ENCODE peak calls at places on chromosome 7, in nine cellular contexts. P is T-cell, T is 8988T, F is caudate nucleus, X is iPS-NIHi11, B is Caco-2, E is frontal cortex, O is fibroblast of villous mesenchyme, V is Ammon's horn. H is an unnamed sample.

GRCh38 chr7:27917774-27918314 is 177.9 kb downstream of the TAX1BP1 start:
- DNase-seq in T (no peak), F (no peak), V (no peak), B (no peak), E (no peak), X (no peak), O (peak), P (no peak), H (peak)

GRCh38 chr7:25949672-25950487 is 202.1 kb upstream of the NFE2L3 start:
- DNase-seq in T (no peak), E (no peak), O (no peak), P (no peak), B (peak), F (no peak), V (no peak), X (peak), H (no peak)

GRCh38 chr7:98133621-98134266 is 27.1 kb downstream of the LMTK2 start:
- DNase-seq in O (peak), P (no peak), B (no peak), F (no peak), T (no peak), E (no peak), X (no peak), V (no peak), H (peak)

GRCh38 chr7:32481921-32482320 is 8.3 kb downstream of the LSM5 start:
- DNase-seq in T (no peak), X (no peak), V (no peak), B (no peak), O (no peak), E (no peak), P (no peak), F (no peak), H (no peak)

GRCh38 chr7:82275342-82275741 is 168.2 kb downstream of the CACNA2D1 start:
- DNase-seq in F (no peak), B (no peak), E (no peak), T (no peak), O (no peak), X (no peak), V (no peak), P (no peak), H (no peak)

GRCh38 chr7:27605689-27606269 is 56.9 kb downstream of the HIBADH start:
- DNase-seq in T (no peak), F (no peak), O (peak), X (no peak), B (no peak), P (no peak), V (no peak), E (no peak), H (peak)

GRCh38 chr7:91894781-91895480 is 14.4 kb upstream of the MTERF1 start:
- DNase-seq in B (no peak), V (no peak), F (no peak), X (no peak), P (no peak), E (no peak), O (peak), T (no peak), H (peak)

GRCh38 chr7:1512781-1513656 is 8.8 kb upstream of the INTS1 start:
- DNase-seq in B (peak), E (peak), O (peak), F (no peak), V (peak), P (peak), X (no peak), T (peak), H (peak)

GRCh38 chr7:127895814-127896280 is 135.4 kb downstream of the LRRC4 start:
- DNase-seq in E (no peak), O (no peak), T (no peak), P (no peak), B (no peak), F (no peak), X (no peak), V (no peak), H (no peak)

GRCh38 chr7:69664433-69664832 is 66.2 kb downstream of the AUTS2 start:
- DNase-seq in V (no peak), T (no peak), P (no peak), X (no peak), E (no peak), B (no peak), O (no peak), F (no peak), H (no peak)

GRCh38 chr7:110177463-110177862 is 913.5 kb upstream of the LRRN3 start:
- DNase-seq in O (no peak), X (no peak), B (no peak), P (no peak), E (no peak), V (no peak), F (no peak), T (no peak), H (no peak)

GRCh38 chr7:13874783-13875182 is 114.7 kb downstream of the ETV1 start:
- DNase-seq in T (no peak), F (no peak), B (no peak), V (no peak), O (peak), E (no peak), X (no peak), P (no peak), H (peak)